ENCODE peak calls at places on chromosomes 13 and 19, in ten cellular contexts. One of them, this sample, is unnamed.

GRCh38 chr13:110615322-110616102 is at the start of gene NAXD:
- DNase-seq in fibroblast of lung: peak; percentile 94
- DNase-seq in PC-3: peak; percentile 88
- DNase-seq in HepG2: peak; percentile 89
- DNase-seq in CD8-positive, alpha-beta T cell: peak; percentile 68
- DNase-seq in IMR-90: peak; percentile 93
- DNase-seq in cardiac muscle cell: peak; percentile 97
- DNase-seq in psoas muscle: peak; percentile 96
- DNase-seq in spleen: peak; percentile 95
- DNase-seq in esophagus squamous epithelium: peak; percentile 48
- DNase-seq in this sample: peak; percentile 80

GRCh38 chr13:85031771-85032170 is 767.4 kb downstream of the SLITRK6 start:
- DNase-seq in fibroblast of lung: no peak
- DNase-seq in PC-3: no peak
- DNase-seq in HepG2: no peak
- DNase-seq in CD8-positive, alpha-beta T cell: no peak
- DNase-seq in IMR-90: no peak
- DNase-seq in cardiac muscle cell: no peak
- DNase-seq in psoas muscle: no peak
- DNase-seq in spleen: no peak
- DNase-seq in esophagus squamous epithelium: no peak
- DNase-seq in this sample: no peak

GRCh38 chr13:25473864-25474263 is 102.1 kb downstream of the ATP8A2 start:
- DNase-seq in fibroblast of lung: no peak
- DNase-seq in PC-3: no peak
- DNase-seq in HepG2: no peak
- DNase-seq in CD8-positive, alpha-beta T cell: no peak
- DNase-seq in IMR-90: no peak
- DNase-seq in cardiac muscle cell: no peak
- DNase-seq in psoas muscle: no peak
- DNase-seq in spleen: no peak
- DNase-seq in esophagus squamous epithelium: no peak
- DNase-seq in this sample: no peak

GRCh38 chr19:30444686-30445232 is 72.6 kb downstream of the ZNF536 start:
- DNase-seq in fibroblast of lung: no peak
- DNase-seq in PC-3: no peak
- DNase-seq in HepG2: no peak
- DNase-seq in CD8-positive, alpha-beta T cell: no peak
- DNase-seq in IMR-90: no peak
- DNase-seq in cardiac muscle cell: no peak
- DNase-seq in psoas muscle: no peak
- DNase-seq in spleen: peak; percentile 62
- DNase-seq in esophagus squamous epithelium: no peak
- DNase-seq in this sample: no peak

GRCh38 chr13:87671031-87671823 is at the start of gene SLITRK5:
- DNase-seq in fibroblast of lung: peak; percentile 90
- DNase-seq in PC-3: peak; percentile 74
- DNase-seq in HepG2: peak; percentile 3
- DNase-seq in CD8-positive, alpha-beta T cell: peak; percentile 65
- DNase-seq in IMR-90: peak; percentile 16
- DNase-seq in cardiac muscle cell: peak; percentile 59
- DNase-seq in psoas muscle: peak; percentile 73
- DNase-seq in spleen: peak; percentile 89
- DNase-seq in esophagus squamous epithelium: no peak
- DNase-seq in this sample: peak; percentile 90

GRCh38 chr13:80359459-80360297 is 18.8 kb upstream of the SPRY2 start:
- DNase-seq in fibroblast of lung: peak; percentile 73
- DNase-seq in PC-3: no peak
- DNase-seq in HepG2: no peak
- DNase-seq in CD8-positive, alpha-beta T cell: no peak
- DNase-seq in IMR-90: no peak
- DNase-seq in cardiac muscle cell: peak; percentile 62
- DNase-seq in psoas muscle: no peak
- DNase-seq in spleen: no peak
- DNase-seq in esophagus squamous epithelium: no peak
- DNase-seq in this sample: peak; percentile 95

GRCh38 chr13:81326913-81327312 is 986.0 kb upstream of the SPRY2 start:
- DNase-seq in fibroblast of lung: no peak
- DNase-seq in PC-3: peak; percentile 37
- DNase-seq in HepG2: no peak
- DNase-seq in CD8-positive, alpha-beta T cell: no peak
- DNase-seq in IMR-90: no peak
- DNase-seq in cardiac muscle cell: no peak
- DNase-seq in psoas muscle: no peak
- DNase-seq in spleen: no peak
- DNase-seq in esophagus squamous epithelium: no peak
- DNase-seq in this sample: no peak

GRCh38 chr19:14470031-14470876 is 4.9 kb downstream of the PTGER1 start:
- DNase-seq in fibroblast of lung: no peak
- DNase-seq in PC-3: no peak
- DNase-seq in HepG2: no peak
- DNase-seq in CD8-positive, alpha-beta T cell: no peak
- DNase-seq in IMR-90: no peak
- DNase-seq in cardiac muscle cell: no peak
- DNase-seq in psoas muscle: no peak
- DNase-seq in spleen: no peak
- DNase-seq in esophagus squamous epithelium: no peak
- DNase-seq in this sample: no peak

GRCh38 chr19:11480927-11481776 is at the start of gene ELAVL3:
- DNase-seq in fibroblast of lung: no peak
- DNase-seq in PC-3: no peak
- DNase-seq in HepG2: no peak
- DNase-seq in CD8-positive, alpha-beta T cell: no peak
- DNase-seq in IMR-90: no peak
- DNase-seq in cardiac muscle cell: no peak
- DNase-seq in psoas muscle: no peak
- DNase-seq in spleen: no peak
- DNase-seq in esophagus squamous epithelium: no peak
- DNase-seq in this sample: peak; percentile 72

GRCh38 chr19:50281491-50281890 is 47.7 kb downstream of the KCNC3 start:
- DNase-seq in fibroblast of lung: no peak
- DNase-seq in PC-3: no peak
- DNase-seq in HepG2: no peak
- DNase-seq in CD8-positive, alpha-beta T cell: no peak
- DNase-seq in IMR-90: no peak
- DNase-seq in cardiac muscle cell: no peak
- DNase-seq in psoas muscle: no peak
- DNase-seq in spleen: no peak
- DNase-seq in esophagus squamous epithelium: no peak
- DNase-seq in this sample: no peak

GRCh38 chr19:1401138-1401888 is at the start of gene GAMT:
- DNase-seq in fibroblast of lung: no peak
- DNase-seq in PC-3: peak; percentile 43
- DNase-seq in HepG2: no peak
- DNase-seq in CD8-positive, alpha-beta T cell: peak; percentile 64
- DNase-seq in IMR-90: no peak
- DNase-seq in cardiac muscle cell: peak; percentile 42
- DNase-seq in psoas muscle: no peak
- DNase-seq in spleen: peak; percentile 87
- DNase-seq in esophagus squamous epithelium: no peak
- DNase-seq in this sample: peak; percentile 76

GRCh38 chr13:29621841-29622240 is 26.4 kb upstream of the SLC7A1 start:
- DNase-seq in fibroblast of lung: no peak
- DNase-seq in PC-3: no peak
- DNase-seq in HepG2: no peak
- DNase-seq in CD8-positive, alpha-beta T cell: no peak
- DNase-seq in IMR-90: peak; percentile 33
- DNase-seq in cardiac muscle cell: no peak
- DNase-seq in psoas muscle: no peak
- DNase-seq in spleen: no peak
- DNase-seq in esophagus squamous epithelium: no peak
- DNase-seq in this sample: no peak

DNA sequence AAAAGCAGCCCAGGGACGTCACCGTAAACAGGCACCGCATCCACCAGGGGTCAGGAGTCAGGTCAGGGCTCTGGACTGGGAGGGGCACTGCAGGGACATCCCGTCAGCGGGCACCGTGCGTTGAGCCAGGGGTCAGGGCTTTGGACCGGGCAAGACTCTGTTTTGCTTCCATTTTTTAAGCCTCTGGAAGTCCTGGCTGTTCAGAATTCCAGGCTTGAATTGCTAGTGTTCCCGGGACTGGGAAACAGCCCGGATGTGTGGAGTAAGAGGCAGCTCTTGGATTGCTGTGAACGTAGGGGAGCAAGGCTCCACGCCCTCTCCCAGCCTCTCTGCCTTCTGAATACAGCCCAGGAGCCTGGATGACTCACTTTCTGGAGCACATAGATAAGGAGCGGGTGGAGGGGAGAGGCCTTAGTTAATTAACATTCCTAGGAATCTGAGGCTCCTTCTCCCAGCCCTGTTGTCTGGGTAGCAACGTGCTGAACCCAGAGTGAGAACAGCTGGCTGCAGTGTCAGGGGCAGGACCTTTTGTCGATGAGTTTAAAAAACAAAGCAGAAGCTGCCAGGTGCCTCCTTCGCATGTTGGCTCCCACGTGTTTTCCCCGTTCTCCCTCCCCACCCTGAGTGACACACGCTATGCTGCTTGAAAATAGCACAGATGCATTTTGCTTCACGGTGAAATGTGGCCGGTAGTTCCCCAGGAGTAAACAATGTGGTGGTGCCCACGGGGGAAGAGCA is 21.9 kb downstream of the ATP11A start:
- DNase-seq in fibroblast of lung: peak; percentile 97
- DNase-seq in PC-3: peak; percentile 77
- DNase-seq in HepG2: peak; percentile 76
- DNase-seq in CD8-positive, alpha-beta T cell: no peak
- DNase-seq in IMR-90: peak; percentile 98
- DNase-seq in cardiac muscle cell: peak; percentile 99
- DNase-seq in psoas muscle: peak; percentile 83
- DNase-seq in spleen: peak; percentile 82
- DNase-seq in esophagus squamous epithelium: no peak
- DNase-seq in this sample: peak; percentile 95
- TF ChIP-seq CTCF in fibroblast of lung: no peak
- TF ChIP-seq CTCF in PC-3: peak; percentile 44
- TF ChIP-seq CTCF in HepG2: peak; percentile 70
- TF ChIP-seq CTCF in CD8-positive, alpha-beta T cell: no peak
- TF ChIP-seq CTCF in IMR-90: no peak
- TF ChIP-seq CTCF in cardiac muscle cell: peak; percentile 25
- TF ChIP-seq CTCF in psoas muscle: peak; percentile 18
- TF ChIP-seq CTCF in spleen: no peak
- TF ChIP-seq CTCF in esophagus squamous epithelium: peak; percentile 4
- TF ChIP-seq CTCF in this sample: peak; percentile 58

GRCh38 chr13:45361596-45362206 is 20.7 kb upstream of the TPT1 start:
- DNase-seq in fibroblast of lung: peak; percentile 59
- DNase-seq in PC-3: peak; percentile 72
- DNase-seq in HepG2: no peak
- DNase-seq in CD8-positive, alpha-beta T cell: no peak
- DNase-seq in IMR-90: peak; percentile 67
- DNase-seq in cardiac muscle cell: no peak
- DNase-seq in psoas muscle: no peak
- DNase-seq in spleen: no peak
- DNase-seq in esophagus squamous epithelium: no peak
- DNase-seq in this sample: no peak
- H3K4me1 ChIP-seq in fibroblast of lung: no peaks in the 10 kb centered on the region
- H3K4me1 ChIP-seq in PC-3: peaks cover 20% of the 10 kb centered on the region
- H3K4me1 ChIP-seq in HepG2: no peaks in the 10 kb centered on the region
- H3K4me1 ChIP-seq in CD8-positive, alpha-beta T cell: peaks cover 1% of the 10 kb centered on the region
- H3K4me1 ChIP-seq in IMR-90: no peaks in the 10 kb centered on the region
- H3K4me1 ChIP-seq in cardiac muscle cell: no peaks in the 10 kb centered on the region
- H3K4me1 ChIP-seq in psoas muscle: no peaks in the 10 kb centered on the region
- H3K4me1 ChIP-seq in spleen: no peaks in the 10 kb centered on the region
- H3K4me1 ChIP-seq in esophagus squamous epithelium: peaks cover 6% of the 10 kb centered on the region
- H3K4me1 ChIP-seq in this sample: no peaks in the 10 kb centered on the region

GRCh38 chr19:38700933-38701454 is 43.3 kb downstream of the CAPN12 start:
- DNase-seq in fibroblast of lung: no peak
- DNase-seq in PC-3: no peak
- DNase-seq in HepG2: peak; percentile 85
- DNase-seq in CD8-positive, alpha-beta T cell: no peak
- DNase-seq in IMR-90: no peak
- DNase-seq in cardiac muscle cell: no peak
- DNase-seq in psoas muscle: no peak
- DNase-seq in spleen: no peak
- DNase-seq in esophagus squamous epithelium: no peak
- DNase-seq in this sample: no peak

GRCh38 chr19:38699647-38700349 is 44.5 kb downstream of the CAPN12 start:
- DNase-seq in fibroblast of lung: no peak
- DNase-seq in PC-3: no peak
- DNase-seq in HepG2: no peak
- DNase-seq in CD8-positive, alpha-beta T cell: no peak
- DNase-seq in IMR-90: no peak
- DNase-seq in cardiac muscle cell: no peak
- DNase-seq in psoas muscle: no peak
- DNase-seq in spleen: no peak
- DNase-seq in esophagus squamous epithelium: no peak
- DNase-seq in this sample: no peak

GRCh38 chr19:38700350-38700932 is 43.8 kb downstream of the CAPN12 start:
- DNase-seq in fibroblast of lung: no peak
- DNase-seq in PC-3: no peak
- DNase-seq in HepG2: peak; percentile 41
- DNase-seq in CD8-positive, alpha-beta T cell: no peak
- DNase-seq in IMR-90: no peak
- DNase-seq in cardiac muscle cell: no peak
- DNase-seq in psoas muscle: no peak
- DNase-seq in spleen: no peak
- DNase-seq in esophagus squamous epithelium: no peak
- DNase-seq in this sample: no peak

GRCh38 chr19:38702278-38702677 is 42.0 kb downstream of the CAPN12 start:
- DNase-seq in fibroblast of lung: no peak
- DNase-seq in PC-3: no peak
- DNase-seq in HepG2: no peak
- DNase-seq in CD8-positive, alpha-beta T cell: no peak
- DNase-seq in IMR-90: no peak
- DNase-seq in cardiac muscle cell: no peak
- DNase-seq in psoas muscle: no peak
- DNase-seq in spleen: no peak
- DNase-seq in esophagus squamous epithelium: no peak
- DNase-seq in this sample: no peak

GRCh38 chr19:38701455-38702063 is 42.7 kb downstream of the CAPN12 start:
- DNase-seq in fibroblast of lung: peak; percentile 85
- DNase-seq in PC-3: no peak
- DNase-seq in HepG2: peak; percentile 93
- DNase-seq in CD8-positive, alpha-beta T cell: no peak
- DNase-seq in IMR-90: peak; percentile 21
- DNase-seq in cardiac muscle cell: no peak
- DNase-seq in psoas muscle: no peak
- DNase-seq in spleen: no peak
- DNase-seq in esophagus squamous epithelium: no peak
- DNase-seq in this sample: no peak
- TF ChIP-seq CTCF in fibroblast of lung: no peak
- TF ChIP-seq CTCF in PC-3: no peak
- TF ChIP-seq CTCF in HepG2: peak; percentile 21
- TF ChIP-seq CTCF in CD8-positive, alpha-beta T cell: no peak
- TF ChIP-seq CTCF in IMR-90: no peak
- TF ChIP-seq CTCF in cardiac muscle cell: no peak
- TF ChIP-seq CTCF in psoas muscle: no peak
- TF ChIP-seq CTCF in spleen: no peak
- TF ChIP-seq CTCF in esophagus squamous epithelium: no peak
- TF ChIP-seq CTCF in this sample: no peak

DNA sequence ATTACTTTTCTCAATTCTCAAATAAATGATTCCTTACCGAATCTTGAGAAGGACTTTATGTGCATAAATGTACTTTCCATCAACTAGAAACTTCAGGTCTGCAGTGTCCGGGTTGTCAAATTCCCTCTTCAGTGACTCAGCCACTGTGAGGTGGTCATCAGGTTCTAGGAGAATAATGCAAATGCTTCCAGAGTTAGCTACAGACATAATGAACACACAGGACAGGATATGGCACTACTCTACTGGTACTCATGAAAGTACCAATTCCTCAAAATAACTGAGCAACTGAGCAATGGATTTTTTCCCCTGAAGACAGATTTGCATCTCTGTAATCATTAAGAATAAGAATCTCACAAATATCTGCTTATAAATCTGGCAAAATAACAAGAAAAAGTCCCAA is 31.2 kb downstream of the RCBTB2 start:
- DNase-seq in fibroblast of lung: no peak
- DNase-seq in PC-3: peak; percentile 6
- DNase-seq in HepG2: no peak
- DNase-seq in CD8-positive, alpha-beta T cell: no peak
- DNase-seq in IMR-90: peak; percentile 23
- DNase-seq in cardiac muscle cell: no peak
- DNase-seq in psoas muscle: no peak
- DNase-seq in spleen: no peak
- DNase-seq in esophagus squamous epithelium: no peak
- DNase-seq in this sample: no peak
- H3K4me1 ChIP-seq in fibroblast of lung: peaks cover 7% of the 10 kb centered on the region
- H3K4me1 ChIP-seq in PC-3: peaks cover 15% of the 10 kb centered on the region
- H3K4me1 ChIP-seq in HepG2: peaks cover 12% of the 10 kb centered on the region
- H3K4me1 ChIP-seq in CD8-positive, alpha-beta T cell: peaks cover 31% of the 10 kb centered on the region
- H3K4me1 ChIP-seq in IMR-90: peaks cover 12% of the 10 kb centered on the region
- H3K4me1 ChIP-seq in cardiac muscle cell: no peaks in the 10 kb centered on the region
- H3K4me1 ChIP-seq in psoas muscle: no peaks in the 10 kb centered on the region
- H3K4me1 ChIP-seq in spleen: peaks cover 40% of the 10 kb centered on the region
- H3K4me1 ChIP-seq in esophagus squamous epithelium: peaks cover 32% of the 10 kb centered on the region
- H3K4me1 ChIP-seq in this sample: no peaks in the 10 kb centered on the region

This sample was measured in neural progenitor cell.